ENCODE peak calls at places on chromosomes 4 and X, in eight cellular contexts. F, I, N, T, H, A, Y and E are unnamed samples.

GRCh38 chr4:2834001-2834921 is 9.4 kb upstream of the ADD1 start:
- DNase-seq in F (no peak), I (no peak), N (no peak), T (peak), H (no peak), A (no peak), Y (no peak), E (no peak)

GRCh38 chr4:98387345-98388017 is 126.3 kb downstream of the RAP1GDS1 start:
- DNase-seq in F (no peak), I (no peak), N (no peak), T (no peak), H (no peak), A (no peak), Y (no peak), E (no peak)

GRCh38 chr4:600850-601515 is 24.4 kb upstream of the PDE6B start:
- DNase-seq in F (no peak), I (no peak), N (no peak), T (no peak), H (no peak), A (no peak), Y (no peak), E (no peak)

GRCh38 chr4:79413032-79413431 is 5.0 kb upstream of the GK2 start:
- DNase-seq in F (no peak), I (no peak), N (no peak), T (no peak), H (no peak), A (no peak), Y (no peak), E (no peak)

GRCh38 chrX:6226053-6226645 is 2.5 kb downstream of the NLGN4X start:
- DNase-seq in F (no peak), I (no peak), N (peak), T (peak), H (peak), A (peak), Y (no peak), E (no peak)

GRCh38 chrX:6849711-6850415 is 297.6 kb upstream of the STS start:
- DNase-seq in F (no peak), I (no peak), N (no peak), T (no peak), H (no peak), A (no peak), Y (no peak), E (no peak)

GRCh38 chr4:116357758-116358157 is 727.6 kb downstream of the TRAM1L1 start:
- DNase-seq in F (no peak), I (no peak), N (no peak), T (no peak), H (no peak), A (no peak), Y (no peak), E (peak)

GRCh38 chr4:74125072-74125471 is 26.1 kb upstream of the CXCL2 start:
- DNase-seq in F (no peak), I (no peak), N (no peak), T (no peak), H (no peak), A (no peak), Y (no peak), E (no peak)

GRCh38 chr4:128653514-128654420 is 155.7 kb upstream of the JADE1 start:
- DNase-seq in F (no peak), I (peak), N (no peak), T (no peak), H (peak), A (no peak), Y (no peak), E (peak)

GRCh38 chr4:5357863-5358262 is 306.6 kb downstream of the STK32B start:
- DNase-seq in F (no peak), I (no peak), N (no peak), T (no peak), H (no peak), A (no peak), Y (no peak), E (no peak)

GRCh38 chrX:41335590-41336331 is 1.8 kb downstream of the DDX3X start:
- DNase-seq in F (no peak), I (no peak), N (no peak), T (no peak), H (no peak), A (no peak), Y (no peak), E (no peak)

GRCh38 chrX:73868916-73869315 is 305.9 kb downstream of the CHIC1 start:
- DNase-seq in F (no peak), I (no peak), N (no peak), T (no peak), H (no peak), A (no peak), Y (no peak), E (no peak)

GRCh38 chr4:6474053-6474568 is 1.7 kb upstream of the PPP2R2C start:
- DNase-seq in F (no peak), I (no peak), N (no peak), T (peak), H (no peak), A (peak), Y (no peak), E (no peak)

GRCh38 chr4:113423631-113424030 is 337.9 kb downstream of the CAMK2D start:
- DNase-seq in F (no peak), I (no peak), N (no peak), T (no peak), H (no peak), A (no peak), Y (no peak), E (no peak)